ENCODE peak calls at places on chromosomes 7 and 10, in seven cellular contexts. O is IMR-90, M is mesendoderm, T is H9, D is H1, I is mesenchymal stem cell, C is neuronal stem cell. Q is an unnamed sample.

GRCh38 chr10:45817912-45818311 is 29.4 kb downstream of the AGAP4 start:
- DNase-seq in C (no peak), D (no peak), O (no peak), M (no peak), I (no peak), T (no peak), Q (no peak)

GRCh38 chr7:99123571-99124033 is 20.3 kb downstream of the SMURF1 start:
- DNase-seq in D (no peak), I (no peak), C (no peak), M (no peak), O (peak), T (no peak), Q (peak)

GRCh38 chr7:141563956-141564623 is 12.9 kb downstream of the AGK start:
- DNase-seq in D (no peak), T (peak), C (no peak), I (no peak), O (no peak), M (peak), Q (no peak)

GRCh38 chr7:135661311-135662122 is 797 bp upstream of the STMP1 start:
- DNase-seq in D (no peak), M (no peak), O (no peak), T (no peak), C (no peak), I (no peak), Q (peak)

GRCh38 chr7:129607471-129608120 is 3.9 kb upstream of the NRF1 start:
- DNase-seq in M (peak), T (peak), O (no peak), C (no peak), D (no peak), I (peak), Q (peak)

GRCh38 chr7:15131661-15132060 is 229.1 kb upstream of the DGKB start:
- DNase-seq in M (peak), T (no peak), I (peak), C (no peak), D (no peak), O (no peak), Q (no peak)

GRCh38 chr7:55048221-55048859 is 29.5 kb downstream of the EGFR start:
- DNase-seq in O (no peak), C (no peak), D (no peak), T (no peak), I (no peak), M (no peak), Q (no peak)

GRCh38 chr7:44654255-44654791 is 47.9 kb downstream of the OGDH start:
- DNase-seq in M (no peak), I (peak), T (no peak), C (no peak), D (no peak), O (no peak), Q (no peak)

GRCh38 chr10:46255696-46256355 is 31.0 kb upstream of the ANTXRL start:
- DNase-seq in D (peak), T (peak), M (peak), I (peak), C (peak), O (peak), Q (no peak)

GRCh38 chr10:3790272-3790671 is 5.3 kb upstream of the KLF6 start:
- DNase-seq in D (no peak), T (no peak), I (no peak), O (no peak), C (no peak), M (no peak), Q (no peak)

GRCh38 chr7:149872419-149873073 is 1.2 kb upstream of the ATP6V0E2 start:
- DNase-seq in O (peak), T (peak), D (no peak), C (no peak), I (peak), M (peak), Q (peak)

GRCh38 chr10:28479366-28479765 is 53.6 kb upstream of the WAC start:
- DNase-seq in M (no peak), I (no peak), T (no peak), C (no peak), O (no peak), D (no peak), Q (no peak)

GRCh38 chr7:14016950-14017349 is 27.5 kb upstream of the ETV1 start:
- DNase-seq in O (peak), D (no peak), T (no peak), M (no peak), I (no peak), C (no peak), Q (peak)

GRCh38 chr10:47374611-47375536 is 9.2 kb downstream of the ZNF488 start:
- DNase-seq in T (peak), D (no peak), M (no peak), I (no peak), O (peak), C (no peak), Q (no peak)
- H3K9ac ChIP-seq in T (no peak), D (no peak), M (no peak), I (peak), O (no peak), C (no peak), Q (no peak)

DNA sequence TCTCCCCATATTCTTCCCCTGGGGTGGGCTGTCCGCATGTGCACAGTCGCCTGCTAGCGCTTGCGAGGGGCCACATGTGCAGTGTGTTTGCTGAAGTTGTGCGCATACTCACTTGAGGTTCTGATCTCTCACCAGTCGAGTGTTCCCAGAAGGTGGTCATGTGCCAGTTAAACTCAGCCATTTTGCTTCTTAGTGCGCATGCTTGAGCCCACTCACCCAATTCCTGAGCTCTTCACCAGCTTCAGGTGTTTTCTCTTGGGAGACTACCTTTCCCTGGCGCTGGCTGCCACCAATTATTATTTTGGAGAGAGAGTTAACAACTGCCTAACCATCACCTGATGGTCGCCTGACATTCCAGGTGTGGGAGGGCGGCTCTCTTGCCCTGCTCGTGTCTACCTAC is 25.2 kb upstream of the CPN1 start:
- DNase-seq in T (no peak), D (no peak), O (no peak), I (no peak), C (no peak), M (no peak), Q (no peak)
- H3K4ac ChIP-seq in T (no peak), D (no peak), O (no peak), I (no peak), C (no peak), M (no peak), Q (no peak)

GRCh38 chr10:110898391-110898790 is 20.6 kb downstream of the BBIP1 start:
- DNase-seq in D (no peak), C (no peak), O (peak), M (no peak), T (no peak), I (no peak), Q (no peak)
- H3K9ac ChIP-seq in D (no peak), C (no peak), O (no peak), M (no peak), T (no peak), I (peak), Q (no peak)

DNA sequence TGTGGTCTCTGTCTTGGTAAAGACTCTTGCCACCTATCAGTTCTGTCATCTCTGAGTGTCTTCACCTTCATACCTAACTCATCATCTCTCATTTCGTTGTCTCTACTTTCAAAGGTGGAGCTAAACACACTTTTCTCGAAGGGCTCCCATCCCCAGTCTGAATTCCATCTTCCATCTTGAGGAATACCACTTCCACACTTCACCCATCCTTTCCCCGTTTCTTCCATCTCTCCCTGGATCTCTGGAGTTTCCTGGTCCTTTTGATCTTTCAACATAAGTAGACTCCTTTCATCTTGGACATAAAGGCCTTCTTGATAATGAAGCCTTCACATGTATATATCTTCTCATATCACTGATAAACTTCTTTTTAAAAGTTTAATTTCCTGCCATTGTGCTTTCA is 120.8 kb upstream of the NOBOX start:
- DNase-seq in T (no peak), I (no peak), O (no peak), M (no peak), D (no peak), C (no peak), Q (no peak)
- H3K4ac ChIP-seq in T (no peak), I (no peak), O (no peak), M (no peak), D (no peak), C (no peak), Q (no peak)

GRCh38 chr7:74193054-74193453 is 16.8 kb upstream of the LAT2 start:
- DNase-seq in T (no peak), O (no peak), I (no peak), C (no peak), D (no peak), M (no peak), Q (peak)
- H3K9ac ChIP-seq in T (no peak), O (no peak), I (no peak), C (no peak), D (no peak), M (no peak), Q (no peak)

GRCh38 chr10:44376504-44377099 is 8.3 kb downstream of the CXCL12 start:
- DNase-seq in M (no peak), O (no peak), C (no peak), D (no peak), I (no peak), T (no peak), Q (no peak)

GRCh38 chr10:44374155-44374554 is 10.7 kb downstream of the CXCL12 start:
- DNase-seq in M (no peak), D (no peak), O (no peak), I (no peak), T (no peak), C (no peak), Q (no peak)

GRCh38 chr10:44372181-44372580 is 12.7 kb downstream of the CXCL12 start:
- DNase-seq in M (no peak), I (no peak), T (no peak), C (no peak), D (no peak), O (no peak), Q (no peak)

GRCh38 chr10:44370731-44371248 is 14.1 kb downstream of the CXCL12 start:
- DNase-seq in C (no peak), I (no peak), T (peak), D (peak), M (peak), O (no peak), Q (no peak)

DNA sequence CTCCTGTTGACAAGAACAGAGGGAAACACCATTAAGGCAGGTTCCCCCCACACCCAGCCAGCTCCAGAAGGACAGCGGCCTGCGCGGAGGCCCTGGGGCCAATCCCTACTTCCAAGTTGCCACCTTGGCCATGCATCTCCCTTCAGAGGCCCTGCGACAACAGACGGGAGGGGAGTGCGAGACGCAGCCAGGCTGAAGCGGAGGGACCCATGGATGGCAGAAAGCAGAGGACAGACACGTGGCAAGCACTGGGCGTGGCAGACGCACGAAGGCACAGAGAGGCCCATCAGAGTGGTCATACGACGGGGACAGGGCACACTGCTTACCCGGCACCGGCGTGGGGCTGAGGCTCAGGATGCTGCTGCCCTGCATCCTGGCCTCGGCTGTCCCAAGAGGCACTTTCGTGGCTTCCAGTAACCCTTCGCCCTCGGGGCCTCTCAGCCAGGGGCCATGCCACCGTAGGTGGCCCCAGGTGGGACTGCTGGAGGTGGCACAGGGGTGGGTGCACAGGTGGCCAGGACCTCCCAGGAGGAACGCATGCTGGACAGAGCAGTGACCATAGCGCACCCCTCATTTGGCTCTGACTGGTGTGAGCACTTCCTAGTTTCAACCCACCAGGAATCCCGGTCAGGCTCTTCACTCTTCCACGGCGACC is 11.4 kb downstream of the CXCL12 start:
- DNase-seq in C (no peak), D (no peak), O (no peak), T (no peak), I (no peak), M (no peak), Q (no peak)
- H3K4ac ChIP-seq in C (no peak), D (no peak), O (no peak), T (no peak), I (no peak), M (no peak), Q (no peak)

GRCh38 chr7:96719164-96719563 is 9.5 kb upstream of the SEM1 start:
- DNase-seq in M (no peak), C (no peak), D (no peak), I (no peak), O (no peak), T (no peak), Q (no peak)
- H3K9ac ChIP-seq in M (no peak), C (no peak), D (no peak), I (no peak), O (no peak), T (no peak), Q (no peak)

GRCh38 chr7:157734926-157735640 is 398.3 kb downstream of the DNAJB6 start:
- DNase-seq in D (no peak), T (no peak), C (no peak), M (no peak), I (no peak), O (no peak), Q (no peak)
- H3K4ac ChIP-seq in D (no peak), T (no peak), C (no peak), M (no peak), I (no peak), O (no peak), Q (no peak)

GRCh38 chr10:104049497-104050250 is 36.0 kb downstream of the COL17A1 start:
- DNase-seq in T (no peak), M (no peak), C (no peak), D (no peak), O (peak), I (no peak), Q (no peak)
- H3K9ac ChIP-seq in T (no peak), M (no peak), C (no peak), D (no peak), O (no peak), I (peak), Q (no peak)